ENCODE peak calls at places on chromosome 17, in seven cellular contexts. E, M, A, K, T, B and N are unnamed samples.

GRCh38 chr17:43312011-43312410 is 78.2 kb upstream of the RNU2-1 start:
- DNase-seq in B (no peak), M (no peak), E (no peak), K (no peak), A (no peak), T (no peak), N (no peak)

GRCh38 chr17:70796757-70797156 is 627.4 kb downstream of the KCNJ2 start:
- DNase-seq in K (no peak), E (no peak), M (no peak), T (no peak), B (no peak), A (no peak), N (no peak)

GRCh38 chr17:57739402-57740224 is 5.5 kb downstream of the CCDC182 start:
- DNase-seq in B (no peak), E (no peak), A (no peak), T (no peak), M (no peak), K (no peak), N (peak)

GRCh38 chr17:79088266-79088996 is 13.8 kb downstream of the ENGASE start:
- DNase-seq in T (no peak), M (no peak), A (no peak), B (no peak), K (no peak), E (no peak), N (no peak)

GRCh38 chr17:29594441-29595090 is 1.6 kb downstream of the ANKRD13B start:
- DNase-seq in B (no peak), E (no peak), A (no peak), K (no peak), M (no peak), T (no peak), N (no peak)

GRCh38 chr17:77498875-77499698 is 358.3 kb downstream of the SEC14L1 start:
- DNase-seq in E (no peak), A (no peak), M (no peak), B (no peak), T (no peak), K (no peak), N (no peak)

GRCh38 chr17:17839792-17840707 is 3.3 kb upstream of the SREBF1 start:
- DNase-seq in K (peak), E (peak), M (peak), B (no peak), A (no peak), T (peak), N (peak)

GRCh38 chr17:65627892-65628622 is 66.6 kb upstream of the AXIN2 start:
- DNase-seq in T (peak), A (peak), M (no peak), E (peak), B (no peak), K (no peak), N (peak)

GRCh38 chr17:59129814-59130213 is 23.1 kb upstream of the TRIM37 start:
- DNase-seq in E (no peak), K (no peak), A (no peak), B (no peak), T (no peak), M (no peak), N (no peak)

GRCh38 chr17:10295728-10296343 is 77.0 kb downstream of the MYH13 start:
- DNase-seq in A (no peak), B (peak), E (peak), M (no peak), T (peak), K (no peak), N (peak)

GRCh38 chr17:81465912-81466311 is 46.7 kb downstream of the ACTG1 start:
- DNase-seq in T (no peak), A (no peak), E (no peak), B (no peak), M (no peak), K (no peak), N (no peak)

GRCh38 chr17:38352245-38353083 is 820 bp downstream of the SOCS7 start:
- DNase-seq in T (no peak), M (no peak), K (no peak), B (no peak), E (peak), A (no peak), N (peak)

GRCh38 chr17:33981713-33982601 is 273.1 kb upstream of the CCL2 start:
- DNase-seq in B (no peak), E (no peak), M (peak), A (no peak), T (no peak), K (no peak), N (no peak)

GRCh38 chr17:16872836-16873653 is 98.9 kb downstream of the TNFRSF13B start:
- DNase-seq in T (no peak), E (no peak), K (no peak), A (no peak), M (no peak), B (no peak), N (peak)

GRCh38 chr17:6677158-6677831 is 25.7 kb downstream of the C17orf100 start:
- DNase-seq in T (peak), E (peak), M (no peak), B (no peak), A (peak), K (no peak), N (peak)

GRCh38 chr17:63285566-63285965 is 160.5 kb downstream of the CYB561 start:
- DNase-seq in B (no peak), K (no peak), T (no peak), M (no peak), A (no peak), E (no peak), N (no peak)

GRCh38 chr17:80068301-80069160 is 32.1 kb downstream of the CCDC40 start:
- DNase-seq in A (no peak), T (peak), B (no peak), E (peak), K (no peak), M (no peak), N (no peak)

GRCh38 chr17:15999974-16000827 is 577 bp downstream of the TTC19 start:
- DNase-seq in M (no peak), B (no peak), T (peak), A (no peak), K (no peak), E (peak), N (peak)

GRCh38 chr17:79024901-79025737 is 1.1 kb downstream of the C1QTNF1 start:
- DNase-seq in B (no peak), M (no peak), A (no peak), K (no peak), T (no peak), E (no peak), N (peak)

DNA sequence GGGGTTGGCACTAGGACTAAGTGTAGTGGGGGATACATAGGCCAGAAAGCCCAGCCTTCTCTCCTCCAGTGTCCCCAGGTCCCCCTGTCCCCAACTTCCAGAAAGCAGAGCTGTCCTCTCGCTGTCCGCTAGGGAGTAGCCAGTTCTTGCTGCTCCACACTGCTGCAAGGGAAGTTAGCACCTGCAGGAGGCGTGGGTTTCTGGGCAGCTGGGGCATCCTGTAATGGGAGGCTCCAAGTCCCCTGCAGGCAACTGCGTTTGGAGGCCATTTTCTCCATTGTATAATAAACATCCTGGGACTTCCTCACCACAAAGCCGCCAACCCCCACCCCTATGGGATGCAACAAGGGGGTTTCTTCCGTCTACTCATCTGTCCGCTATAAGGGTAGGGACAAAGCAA is 1.7 kb downstream of the RPRML start:
- DNase-seq in M (no peak), E (no peak), B (no peak), A (no peak), K (no peak), T (peak), N (peak)
- TF ChIP-seq CTCF in M (no peak), E (peak), B (no peak), A (no peak), K (no peak), T (peak), N (peak)

DNA sequence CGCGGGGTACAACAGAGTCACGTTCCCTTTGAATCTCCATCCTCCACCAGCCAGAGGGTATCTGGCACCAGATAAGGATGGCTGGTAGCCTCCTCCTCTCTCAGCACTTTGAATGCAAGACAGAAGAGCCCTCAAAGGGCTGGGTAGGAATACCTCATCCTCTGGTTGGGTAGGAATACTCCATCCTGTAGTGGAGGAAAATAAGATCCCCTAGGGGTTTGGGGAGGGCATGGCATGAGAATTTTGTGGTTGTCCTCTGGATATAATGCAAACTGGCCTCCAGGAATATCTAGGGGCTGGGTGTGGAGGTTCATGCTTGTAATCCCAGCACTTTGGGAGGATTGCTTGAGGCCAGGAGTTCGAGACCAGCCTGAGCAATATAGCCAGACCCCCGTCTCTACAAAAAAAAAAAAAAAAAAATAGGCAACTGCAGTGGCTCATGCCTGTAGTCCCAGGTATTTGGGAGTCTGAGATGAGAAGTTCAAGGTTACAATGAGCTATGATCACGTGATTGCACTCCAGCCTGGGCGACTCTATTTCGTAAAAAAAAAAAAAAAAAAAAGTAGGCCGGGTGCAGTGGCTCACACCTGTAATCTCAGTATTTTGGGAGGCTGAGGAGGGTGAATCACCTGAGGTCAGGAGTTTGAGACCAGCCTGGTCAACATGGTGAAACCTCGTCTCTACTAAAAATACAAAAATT is 2.7 kb downstream of the IGFBP4 start:
- DNase-seq in A (no peak), B (no peak), E (no peak), T (peak), M (no peak), K (no peak), N (no peak)
- H3K4me3 ChIP-seq in A (peak), B (no peak), E (peak), T (peak), M (no peak), K (peak), N (no peak)

GRCh38 chr17:73841431-73842060 is 197.3 kb upstream of the SDK2 start:
- DNase-seq in E (no peak), A (no peak), B (no peak), M (no peak), K (no peak), T (no peak), N (no peak)
- TF ChIP-seq CTCF in E (peak), A (no peak), B (peak), M (peak), K (peak), T (no peak), N (peak)

DNA sequence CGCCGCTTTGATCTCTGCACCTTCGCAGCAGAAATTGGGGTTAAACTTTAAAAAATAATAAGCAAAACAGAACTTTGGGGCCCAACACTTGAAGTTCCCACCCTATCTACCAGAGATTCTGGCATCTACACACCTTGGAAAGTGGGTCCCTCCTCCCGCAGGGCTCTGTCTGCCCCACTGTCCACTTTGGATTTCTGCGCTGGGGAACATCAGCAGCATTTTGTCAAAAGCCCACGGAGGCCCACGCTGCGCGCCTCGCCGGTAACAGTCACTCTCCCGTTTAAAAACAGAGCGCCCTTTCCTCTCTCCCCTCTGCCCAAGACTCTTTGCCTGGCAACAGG is 725 bp upstream of the WNT9B start:
- DNase-seq in A (no peak), K (no peak), T (no peak), M (no peak), B (no peak), E (no peak), N (no peak)
- H3K4me3 ChIP-seq in A (no peak), K (no peak), T (no peak), M (no peak), B (no peak), E (no peak), N (no peak)

GRCh38 chr17:68612228-68612922 is 11.2 kb upstream of the FAM20A start:
- DNase-seq in A (no peak), K (no peak), E (no peak), B (no peak), M (no peak), T (no peak), N (peak)

GRCh38 chr17:68614718-68615117 is 13.6 kb upstream of the FAM20A start:
- DNase-seq in E (no peak), M (no peak), T (no peak), B (no peak), K (no peak), A (no peak), N (no peak)

GRCh38 chr17:68612923-68613292 is 11.7 kb upstream of the FAM20A start:
- DNase-seq in M (no peak), K (no peak), T (no peak), E (no peak), A (no peak), B (no peak), N (peak)

GRCh38 chr17:68611353-68612227 is 10.4 kb upstream of the FAM20A start:
- DNase-seq in B (no peak), M (no peak), T (no peak), A (no peak), K (no peak), E (no peak), N (no peak)

DNA sequence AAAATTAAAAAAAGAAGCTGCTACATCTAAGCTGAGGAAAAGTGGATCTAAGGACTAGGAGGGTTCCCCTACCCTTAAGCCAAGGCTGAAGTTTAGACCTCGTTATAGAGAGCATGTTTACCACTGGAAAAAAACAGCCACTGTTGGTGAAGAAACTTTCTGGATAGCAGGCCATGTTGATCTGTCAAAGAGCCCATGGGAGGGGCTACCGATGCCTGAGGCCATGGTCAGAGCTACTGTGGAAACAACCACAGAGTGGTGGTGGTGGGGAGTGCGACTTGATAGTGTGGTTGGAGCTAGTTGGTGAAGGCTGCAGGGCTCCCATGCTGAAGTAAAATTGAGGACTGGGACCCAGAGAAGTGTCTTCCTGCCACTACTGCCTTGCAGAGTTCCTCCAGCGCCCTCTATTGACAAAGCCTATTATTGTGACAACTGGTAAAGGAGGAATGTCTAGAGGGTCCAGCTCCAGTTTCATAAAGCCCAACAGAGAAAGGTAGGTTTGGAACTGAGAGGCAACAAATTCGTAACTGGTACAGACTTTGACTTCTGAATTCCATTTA is 12.7 kb upstream of the FAM20A start:
- DNase-seq in A (no peak), K (no peak), M (peak), T (no peak), E (peak), B (no peak), N (peak)
- TF ChIP-seq CTCF in A (peak), K (peak), M (peak), T (peak), E (peak), B (peak), N (peak)